ENCODE peak calls at places on chromosomes 11 and 22, in four cellular contexts. B is HepG2, X is H1, H is GM12878. V is an unnamed sample.
A peak's percentile ranks its signal among the peaks of the same experiment; 100 is the strongest.

GRCh38 chr22:21446128-21446826 is 20.9 kb upstream of the TMEM191C start:
- DNase-seq in H (no peak), B (no peak), X (peak; percentile 43), V (no peak)

GRCh38 chr11:74493816-74494630 is 499 bp upstream of the LIPT2 start:
- DNase-seq in X (no peak), B (no peak), H (peak; percentile 2), V (no peak)

GRCh38 chr22:50568626-50569025 is 5.9 kb upstream of the SYCE3 start:
- DNase-seq in X (no peak), H (no peak), B (peak; percentile 83), V (no peak)

GRCh38 chr11:62055970-62056369 is 67.8 kb upstream of the INCENP start:
- DNase-seq in B (no peak), X (no peak), H (no peak), V (no peak)

GRCh38 chr11:66727282-66727882 is 1.6 kb downstream of the SPTBN2 start:
- DNase-seq in B (no peak), X (peak; percentile 71), H (no peak), V (peak; percentile 84)

GRCh38 chr11:64355078-64355940 is 3.7 kb upstream of the RPS6KA4 start:
- DNase-seq in B (peak; percentile 79), H (no peak), X (peak; percentile 85), V (peak; percentile 89)

GRCh38 chr11:121416909-121417567 is 35.1 kb upstream of the SORL1 start:
- DNase-seq in B (no peak), X (no peak), H (peak; percentile 92), V (no peak)

GRCh38 chr11:110251837-110252236 is 44.6 kb downstream of the RDX start:
- DNase-seq in H (no peak), X (no peak), B (no peak), V (no peak)

GRCh38 chr22:22093743-22094142 is 111.2 kb upstream of the TOP3B start:
- DNase-seq in X (no peak), H (no peak), B (no peak), V (no peak)

GRCh38 chr11:61888043-61888442 is 3.3 kb downstream of the FADS3 start:
- DNase-seq in H (no peak), X (no peak), B (no peak), V (no peak)

GRCh38 chr11:3104961-3105790 is 48.0 kb upstream of the CARS1 start:
- DNase-seq in H (no peak), X (no peak), B (no peak), V (peak; percentile 24)

GRCh38 chr11:17014774-17015638 is 792 bp upstream of the PLEKHA7 start:
- DNase-seq in X (peak; percentile 72), H (no peak), B (peak; percentile 65), V (peak; percentile 82)
- TF ChIP-seq TCF12 in X (no peak), H (no peak), B (no peak), V (no peak)

GRCh38 chr11:72781313-72782080 is 12.3 kb downstream of the STARD10 start:
- DNase-seq in H (no peak), B (no peak), X (peak; percentile 63), V (peak; percentile 92)

GRCh38 chr11:72781063-72781312 is 12.9 kb downstream of the STARD10 start:
- DNase-seq in B (no peak), H (no peak), X (peak; percentile 63), V (no peak)

GRCh38 chr11:72783144-72783910 is 10.5 kb downstream of the STARD10 start:
- DNase-seq in X (no peak), H (no peak), B (no peak), V (no peak)

GRCh38 chr11:72780291-72781062 is 13.4 kb downstream of the STARD10 start:
- DNase-seq in H (no peak), X (no peak), B (no peak), V (no peak)

GRCh38 chr11:72782081-72782920 is 11.5 kb downstream of the STARD10 start:
- DNase-seq in B (peak; percentile 79), H (no peak), X (peak; percentile 72), V (peak; percentile 61)
- TF ChIP-seq TCF12 in B (no peak), H (no peak), X (no peak), V (no peak)

DNA sequence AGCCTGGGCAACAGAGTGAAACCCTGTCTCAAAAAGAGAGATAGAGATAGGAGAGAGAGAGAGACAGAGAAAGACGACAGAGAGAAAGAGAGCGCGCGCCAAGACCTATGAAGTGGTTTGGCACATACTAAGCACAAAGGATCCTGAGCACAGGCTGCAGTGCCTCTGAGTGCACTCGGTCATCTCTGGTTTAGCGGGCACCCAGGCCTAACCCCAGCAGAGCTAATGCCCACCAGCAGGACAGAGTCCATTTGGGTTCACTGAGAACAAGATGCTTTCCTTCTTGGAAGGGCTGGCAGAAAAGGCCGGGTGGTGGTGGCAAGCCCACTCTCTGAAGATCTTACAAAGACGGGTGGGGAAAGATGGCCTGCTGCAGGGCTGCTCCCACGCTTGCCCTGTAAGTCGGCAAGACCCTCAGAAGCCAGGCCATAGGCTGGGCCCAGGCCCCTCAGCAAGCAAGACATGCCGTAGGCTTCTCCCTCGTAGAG is 3.3 kb downstream of the SCARF2 start:
- DNase-seq in X (no peak), B (no peak), H (no peak), V (no peak)
- TF ChIP-seq TCF12 in X (no peak), B (no peak), H (no peak), V (no peak)

DNA sequence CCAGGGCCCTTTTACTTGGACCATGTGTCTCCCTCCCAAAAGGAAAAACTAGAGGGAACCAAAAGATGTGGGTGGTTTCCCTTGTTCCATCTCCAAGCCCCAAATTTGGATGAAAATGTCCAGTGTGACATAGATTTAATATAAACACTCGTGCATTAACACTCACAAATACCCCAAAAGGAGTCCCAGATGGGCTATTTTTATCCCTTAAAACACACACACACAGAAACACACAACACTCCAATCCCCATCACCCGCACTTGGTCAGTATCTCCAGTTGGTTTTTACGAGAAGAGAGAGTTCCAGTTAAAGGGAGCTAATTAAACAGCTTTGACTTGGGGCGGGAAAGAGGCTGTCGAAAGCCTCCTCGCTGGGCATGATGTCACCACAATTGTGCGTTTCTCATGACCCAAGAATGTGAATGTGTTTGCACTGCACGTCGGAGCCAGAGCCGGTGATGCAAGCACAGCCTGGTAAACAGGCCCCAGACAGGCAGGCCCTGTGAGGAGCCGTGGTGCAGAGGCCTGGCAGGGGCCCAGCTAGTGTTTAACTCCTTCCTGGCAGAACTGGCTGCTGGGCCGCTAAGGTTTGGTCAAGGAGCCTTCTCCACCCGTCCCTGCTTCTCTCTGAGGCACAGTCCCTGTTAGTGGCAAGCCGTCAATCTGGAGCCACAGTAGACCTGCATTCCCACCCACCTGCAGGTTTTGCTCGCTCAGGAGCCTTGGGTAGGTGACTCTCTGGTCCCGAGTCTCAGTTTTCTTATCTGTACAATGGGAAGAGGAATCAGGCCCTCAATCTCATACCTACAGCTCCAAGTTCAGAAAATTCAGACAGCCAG is 25.6 kb upstream of the SMTN start:
- DNase-seq in H (no peak), B (peak; percentile 98), X (no peak), V (peak; percentile 69)
- TF ChIP-seq TCF12 in H (no peak), B (no peak), X (no peak), V (peak; percentile 56)

DNA sequence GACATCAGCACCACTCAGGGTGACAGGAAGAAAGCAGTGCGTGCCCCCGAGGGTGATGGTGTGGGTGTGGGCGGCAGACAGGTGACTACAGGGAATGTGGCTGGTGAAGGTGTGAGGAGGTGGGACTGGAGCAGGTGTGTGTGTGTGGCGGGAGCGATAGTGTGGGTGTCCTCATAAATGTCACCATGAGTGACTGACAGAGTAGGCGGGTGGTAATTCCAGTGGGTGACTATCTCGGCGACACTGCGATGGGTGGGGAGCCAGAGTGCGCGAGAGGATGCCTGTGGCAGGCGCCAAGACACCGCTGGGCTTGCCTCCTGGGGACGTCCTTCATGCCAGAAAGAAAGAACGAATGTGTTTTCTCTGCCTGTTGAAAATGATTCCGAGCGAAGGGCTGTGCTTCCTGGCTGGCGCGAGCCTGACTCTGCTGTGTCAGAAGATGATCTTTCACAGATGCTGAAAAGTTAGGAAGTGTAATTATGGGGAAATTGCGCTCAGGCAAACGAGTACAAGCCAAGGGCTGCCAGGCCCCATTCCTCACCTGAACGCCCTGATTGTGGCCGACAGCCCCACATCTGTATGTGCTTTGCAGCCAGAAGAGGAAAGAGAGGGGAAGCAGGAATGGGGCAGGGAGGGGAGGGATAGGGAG is 98.8 kb upstream of the CD82 start:
- DNase-seq in X (no peak), H (no peak), B (no peak), V (no peak)
- TF ChIP-seq TCF12 in X (no peak), H (no peak), B (no peak), V (no peak)

GRCh38 chr11:20111871-20112270 is 48.4 kb downstream of the DBX1 start:
- DNase-seq in B (no peak), X (no peak), H (no peak), V (no peak)

GRCh38 chr11:20112291-20113146 is 47.8 kb downstream of the DBX1 start:
- DNase-seq in X (no peak), B (no peak), H (no peak), V (peak; percentile 44)

GRCh38 chr11:20109731-20110445 is 50.4 kb downstream of the DBX1 start:
- DNase-seq in H (no peak), X (no peak), B (no peak), V (no peak)

GRCh38 chr11:20113147-20113435 is 47.2 kb downstream of the DBX1 start:
- DNase-seq in H (no peak), X (no peak), B (no peak), V (no peak)

DNA sequence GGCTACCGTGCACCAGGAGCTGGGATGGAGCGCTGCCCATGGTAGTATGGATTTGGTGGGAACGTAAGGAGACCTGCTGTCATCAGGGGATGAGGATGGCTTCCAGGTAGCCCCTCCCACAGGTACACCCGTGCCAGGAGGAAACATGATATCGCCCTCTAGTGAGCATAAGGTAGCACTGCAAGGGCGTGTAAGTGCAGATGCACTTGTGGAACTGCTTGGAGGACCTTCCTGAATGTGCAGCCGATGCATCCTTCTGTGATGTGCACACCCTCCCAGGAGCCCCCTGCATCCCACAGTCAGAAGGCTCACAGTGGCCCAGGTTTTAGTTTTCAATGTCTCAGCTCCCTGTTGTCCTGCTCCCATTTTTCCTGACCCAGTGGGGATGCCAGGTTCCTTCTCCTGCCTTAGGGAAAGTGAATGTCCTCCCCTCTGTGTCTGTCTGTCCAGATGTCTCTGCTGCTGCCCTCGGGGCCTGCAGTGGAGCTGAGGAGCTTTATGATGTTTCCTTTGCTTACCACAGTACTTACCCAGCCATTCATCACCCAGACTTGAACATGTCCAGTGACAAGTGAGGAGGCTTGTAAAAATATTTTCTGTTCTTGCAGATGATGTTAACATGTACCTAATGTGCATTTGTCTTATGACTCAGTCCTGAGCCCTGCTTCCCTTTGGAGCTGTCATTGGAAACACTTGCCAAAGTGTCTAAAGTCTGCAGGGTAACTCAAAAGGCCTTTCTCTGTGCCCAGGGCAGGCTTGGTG is 49.2 kb downstream of the DBX1 start:
- DNase-seq in X (peak; percentile 76), B (peak; percentile 70), H (peak; percentile 8), V (peak; percentile 78)
- TF ChIP-seq TCF12 in X (no peak), B (no peak), H (no peak), V (peak; percentile 98)

GRCh38 chr11:106585061-106585460 is 433.2 kb downstream of the GUCY1A2 start:
- DNase-seq in X (no peak), H (no peak), B (peak; percentile 20), V (peak; percentile 1)

DNA sequence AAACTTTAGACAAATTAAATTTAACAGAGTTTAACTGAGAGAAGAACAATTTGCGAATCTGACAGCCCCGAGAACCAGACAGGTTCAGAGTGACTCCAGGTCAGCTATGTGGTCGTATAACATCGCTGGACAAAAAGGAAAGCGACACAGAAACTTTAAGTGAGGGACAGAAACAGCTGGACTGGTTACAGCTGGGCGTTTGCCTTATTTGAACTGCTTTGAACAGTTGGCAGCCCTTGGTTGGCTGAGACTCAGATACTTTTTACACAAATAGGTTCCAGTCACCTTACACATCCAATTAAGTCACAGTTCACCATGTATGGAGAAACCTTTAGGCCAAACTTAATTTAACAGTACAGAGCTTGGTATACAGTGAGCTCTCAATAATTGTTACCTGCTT is 436.9 kb downstream of the GUCY1A2 start:
- DNase-seq in X (no peak), H (no peak), B (no peak), V (no peak)
- TF ChIP-seq TCF12 in X (no peak), H (no peak), B (no peak), V (no peak)

V was measured in SK-N-SH.